ENCODE peak calls at places on chromosomes 1 and 21, in six cellular contexts. K is activated B cell treated with CpG ODN at 0.5 μM for 24 hours, U is breast epithelium, A is T follicular helper cell, D is dermis microvascular lymphatic vessel endothelial cell, W is adrenal gland. R is an unnamed sample.

GRCh38 chr1:155776414-155776813 is 80.6 kb downstream of the GON4L start:
- DNase-seq in K (no peak), U (no peak), A (no peak), D (no peak), W (no peak), R (no peak)

GRCh38 chr21:33169360-33169759 is 60.4 kb upstream of the IFNAR2 start:
- DNase-seq in K (no peak), U (no peak), A (no peak), D (no peak), W (no peak), R (no peak)

GRCh38 chr1:234862944-234863515 is 253.1 kb upstream of the IRF2BP2 start:
- DNase-seq in K (no peak), U (peak; percentile 82), A (no peak), D (peak; percentile 99), W (peak; percentile 92), R (peak; percentile 68)

GRCh38 chr1:50181027-50181663 is 72.4 kb downstream of the ELAVL4 start:
- DNase-seq in K (no peak), U (no peak), A (no peak), D (no peak), W (no peak), R (no peak)

GRCh38 chr21:43325968-43326367 is 101.0 kb downstream of the SIK1 start:
- DNase-seq in K (no peak), U (no peak), A (no peak), D (peak; percentile 19), W (no peak), R (no peak)

GRCh38 chr1:38549191-38549590 is 310.4 kb downstream of the RRAGC start:
- DNase-seq in K (no peak), U (no peak), A (no peak), D (no peak), W (no peak), R (no peak)

GRCh38 chr1:184836081-184836480 is 81.4 kb upstream of the EDEM3 start:
- DNase-seq in K (no peak), U (no peak), A (no peak), D (no peak), W (no peak), R (no peak)

GRCh38 chr21:33643658-33644311 is 1.5 kb downstream of the ITSN1 start:
- DNase-seq in K (no peak), U (no peak), A (no peak), D (peak; percentile 39), W (no peak), R (no peak)

GRCh38 chr1:2076826-2077225 is 26.6 kb downstream of the PRKCZ start:
- DNase-seq in K (no peak), U (no peak), A (no peak), D (no peak), W (no peak), R (no peak)

GRCh38 chr1:25729774-25730173 is 70.2 kb upstream of the SELENON start:
- DNase-seq in K (no peak), U (no peak), A (no peak), D (peak; percentile 36), W (peak; percentile 75), R (no peak)

GRCh38 chr1:52603301-52603675 is 1.1 kb downstream of the GPX7 start:
- DNase-seq in K (no peak), U (no peak), A (no peak), D (no peak), W (no peak), R (no peak)

GRCh38 chr1:220511785-220512184 is 16.2 kb upstream of the MARK1 start:
- DNase-seq in K (no peak), U (no peak), A (no peak), D (no peak), W (no peak), R (no peak)

GRCh38 chr1:64107041-64107440 is 96.4 kb upstream of the UBE2U start:
- DNase-seq in K (no peak), U (no peak), A (no peak), D (no peak), W (no peak), R (no peak)

GRCh38 chr1:28517649-28517999 is 11.8 kb downstream of the RCC1 start:
- DNase-seq in K (peak; percentile 24), U (no peak), A (no peak), D (peak; percentile 56), W (no peak), R (no peak)

GRCh38 chr1:78840447-78841251 is 165.9 kb downstream of the ADGRL4 start:
- DNase-seq in K (no peak), U (no peak), A (no peak), D (peak; percentile 16), W (no peak), R (peak; percentile 24)

GRCh38 chr1:170536924-170537551 is 5.1 kb downstream of the GORAB start:
- DNase-seq in K (no peak), U (no peak), A (no peak), D (peak; percentile 14), W (no peak), R (no peak)

GRCh38 chr1:31423418-31423947 is 10.5 kb downstream of the SERINC2 start:
- DNase-seq in K (peak; percentile 65), U (no peak), A (no peak), D (no peak), W (no peak), R (no peak)

GRCh38 chr1:231841616-231842344 is 215.2 kb downstream of the DISC1 start:
- DNase-seq in K (no peak), U (no peak), A (no peak), D (peak; percentile 39), W (no peak), R (peak; percentile 63)

R was measured in GM04504.